ENCODE peak calls at places on chromosomes 5 and 9, in seven cellular contexts. J is HepG2, O is GM12891, X is SK-N-SH, B is K562, A is GM12878, D is H1. P is an unnamed sample.

GRCh38 chr9:4741365-4742031 is 496 bp upstream of the AK3 start:
- DNase-seq in B (peak), D (peak), X (no peak), O (no peak), A (no peak), J (peak), P (peak)

GRCh38 chr5:59034498-59035186 is 451.8 kb downstream of the RAB3C start:
- DNase-seq in B (no peak), O (no peak), X (peak), A (no peak), D (no peak), J (no peak), P (no peak)

GRCh38 chr5:153707626-153708025 is 217.2 kb downstream of the GRIA1 start:
- DNase-seq in A (no peak), B (no peak), J (no peak), X (no peak), O (no peak), D (no peak), P (no peak)

GRCh38 chr5:134149571-134150303 is 27.0 kb downstream of the SKP1 start:
- DNase-seq in A (no peak), O (no peak), J (peak), D (no peak), B (no peak), X (no peak), P (no peak)

GRCh38 chr9:123324767-123325183 is 31.2 kb upstream of the CRB2 start:
- DNase-seq in A (no peak), J (peak), D (no peak), B (no peak), X (no peak), O (no peak), P (no peak)

GRCh38 chr9:121956808-121957207 is 136.3 kb downstream of the TTLL11 start:
- DNase-seq in B (no peak), D (no peak), X (no peak), O (no peak), A (no peak), J (no peak), P (no peak)

GRCh38 chr5:177501874-177502678 is 4.7 kb upstream of the PDLIM7 start:
- DNase-seq in X (no peak), O (no peak), D (no peak), B (no peak), A (peak), J (no peak), P (no peak)

GRCh38 chr5:57989378-57989777 is 470.5 kb downstream of the PLK2 start:
- DNase-seq in O (no peak), J (no peak), D (no peak), X (no peak), A (no peak), B (no peak), P (no peak)

GRCh38 chr5:96214442-96215197 is 218.4 kb downstream of the PCSK1 start:
- DNase-seq in O (no peak), D (no peak), J (peak), B (no peak), A (no peak), X (no peak), P (no peak)

GRCh38 chr5:68428232-68428811 is 212.8 kb downstream of the PIK3R1 start:
- DNase-seq in J (no peak), B (peak), A (no peak), X (no peak), O (no peak), D (no peak), P (no peak)

GRCh38 chr5:13477118-13477737 is 467.3 kb downstream of the DNAH5 start:
- DNase-seq in D (no peak), X (no peak), J (no peak), B (no peak), A (no peak), O (no peak), P (no peak)

DNA sequence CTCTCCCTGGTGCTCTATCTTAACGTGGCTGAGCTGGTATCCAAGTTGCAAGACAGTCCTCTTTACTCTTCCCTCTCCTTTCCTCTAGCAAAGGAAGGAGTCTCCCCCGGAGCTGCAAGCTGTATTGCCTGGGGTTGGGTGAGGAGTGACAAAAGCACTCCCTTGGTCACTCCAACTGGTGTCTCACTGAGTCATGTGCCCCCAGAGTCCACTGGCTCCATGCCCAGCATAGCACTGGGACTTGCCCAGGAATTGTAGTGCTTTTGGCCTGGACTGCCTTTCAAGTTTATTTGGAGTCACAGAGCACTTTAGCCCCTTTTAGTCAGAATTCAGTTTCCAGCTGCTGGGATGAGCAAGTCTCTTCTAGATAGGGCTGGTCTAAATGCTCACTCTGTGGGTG is 82.6 kb upstream of the FST start:
- DNase-seq in O (no peak), X (no peak), J (no peak), B (no peak), D (no peak), A (no peak), P (no peak)
- TF ChIP-seq TAF1 in O (no peak), X (no peak), J (no peak), B (no peak), D (no peak), A (no peak), P (no peak)

GRCh38 chr5:124057161-124057814 is 545.3 kb downstream of the CSNK1G3 start:
- DNase-seq in J (no peak), B (no peak), A (peak), D (no peak), X (no peak), O (no peak), P (no peak)
- TF ChIP-seq POLR2AphosphoS5 in J (no peak), B (no peak), A (no peak), D (no peak), X (peak), O (no peak), P (no peak)

GRCh38 chr9:86600291-86600690 is 246.1 kb upstream of the TUT7 start:
- DNase-seq in X (no peak), O (no peak), A (no peak), D (no peak), B (no peak), J (no peak), P (no peak)
- TF ChIP-seq TAF1 in X (no peak), O (no peak), A (no peak), D (no peak), B (no peak), J (no peak), P (no peak)

DNA sequence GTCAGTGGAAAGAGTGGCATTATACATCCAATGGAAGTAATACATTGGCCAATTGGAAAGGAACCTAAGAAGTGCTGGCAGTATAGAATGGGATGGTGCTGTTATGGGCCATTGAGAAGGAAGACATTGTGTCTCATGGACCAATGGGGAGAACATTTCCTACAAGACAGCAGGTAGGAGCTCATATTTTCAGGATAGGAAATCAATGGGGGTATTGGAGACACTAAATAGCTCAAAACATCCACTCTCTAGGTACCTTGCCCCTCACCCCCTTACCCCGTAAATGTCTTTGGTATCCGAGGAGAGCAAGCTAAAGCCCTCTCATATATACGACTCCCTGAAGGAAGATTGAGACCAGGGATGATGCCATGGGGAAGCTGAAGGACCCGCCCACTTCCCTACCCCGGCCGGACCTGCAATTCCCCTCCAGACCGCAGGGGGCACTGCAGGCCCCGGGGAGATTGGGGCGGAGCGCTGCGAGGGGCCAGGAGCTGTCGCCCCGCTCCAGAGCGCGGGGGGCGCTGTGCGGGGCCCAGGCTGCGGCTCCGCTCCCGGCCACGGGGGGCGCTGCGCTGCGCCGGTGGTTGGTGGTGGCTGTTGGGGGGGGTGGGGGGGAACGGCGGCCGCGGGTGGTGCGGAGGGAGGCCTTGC is at the start of gene KDM3B:
- DNase-seq in O (peak), A (peak), J (peak), X (peak), B (peak), D (peak), P (peak)
- TF ChIP-seq POLR2AphosphoS5 in O (no peak), A (no peak), J (no peak), X (peak), B (no peak), D (peak), P (no peak)

GRCh38 chr5:139419793-139420192 is 15.9 kb upstream of the SPATA24 start:
- DNase-seq in D (no peak), O (no peak), X (no peak), J (no peak), A (no peak), B (no peak), P (no peak)
- TF ChIP-seq TAF1 in D (no peak), O (no peak), X (no peak), J (no peak), A (no peak), B (no peak), P (no peak)

DNA sequence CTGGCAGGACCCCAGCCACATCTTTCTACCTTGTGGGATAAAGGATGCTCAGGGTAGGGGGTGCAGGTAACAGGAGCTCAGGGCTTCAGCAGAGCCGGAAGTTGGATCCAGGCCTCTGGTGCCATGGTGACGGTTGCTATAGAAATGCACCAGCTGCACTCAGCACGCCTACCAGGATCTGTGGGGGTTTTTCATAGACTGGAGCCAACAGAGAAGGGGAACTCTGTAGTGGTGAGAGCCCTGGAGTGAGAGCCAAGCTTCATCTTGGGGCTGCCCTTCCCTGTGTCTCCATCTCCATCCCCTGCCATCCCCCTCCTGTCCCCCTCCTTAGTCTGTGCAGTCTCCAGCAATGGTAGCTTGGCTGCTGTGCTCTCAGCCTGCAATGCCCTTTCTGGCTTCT is 27.5 kb upstream of the BOD1 start:
- DNase-seq in B (no peak), J (no peak), X (peak), O (peak), A (peak), D (peak), P (peak)
- TF ChIP-seq POLR2AphosphoS5 in B (no peak), J (no peak), X (no peak), O (no peak), A (no peak), D (no peak), P (no peak)

GRCh38 chr9:134592819-134593200 is 48.8 kb upstream of the COL5A1 start:
- DNase-seq in B (no peak), A (no peak), X (no peak), D (no peak), O (no peak), J (no peak), P (no peak)

GRCh38 chr9:134594376-134594941 is 47.1 kb upstream of the COL5A1 start:
- DNase-seq in O (no peak), A (no peak), J (no peak), X (no peak), B (no peak), D (no peak), P (no peak)

GRCh38 chr9:134593286-134593685 is 48.3 kb upstream of the COL5A1 start:
- DNase-seq in A (no peak), J (no peak), B (no peak), O (no peak), X (no peak), D (no peak), P (no peak)

GRCh38 chr9:134595014-134595413 is 46.6 kb upstream of the COL5A1 start:
- DNase-seq in O (no peak), A (no peak), D (no peak), J (no peak), B (no peak), X (no peak), P (no peak)

GRCh38 chr9:134593756-134594375 is 47.7 kb upstream of the COL5A1 start:
- DNase-seq in J (no peak), X (no peak), A (no peak), O (no peak), B (no peak), D (no peak), P (no peak)
- TF ChIP-seq TAF1 in J (no peak), X (no peak), A (no peak), O (no peak), B (no peak), D (no peak), P (no peak)

DNA sequence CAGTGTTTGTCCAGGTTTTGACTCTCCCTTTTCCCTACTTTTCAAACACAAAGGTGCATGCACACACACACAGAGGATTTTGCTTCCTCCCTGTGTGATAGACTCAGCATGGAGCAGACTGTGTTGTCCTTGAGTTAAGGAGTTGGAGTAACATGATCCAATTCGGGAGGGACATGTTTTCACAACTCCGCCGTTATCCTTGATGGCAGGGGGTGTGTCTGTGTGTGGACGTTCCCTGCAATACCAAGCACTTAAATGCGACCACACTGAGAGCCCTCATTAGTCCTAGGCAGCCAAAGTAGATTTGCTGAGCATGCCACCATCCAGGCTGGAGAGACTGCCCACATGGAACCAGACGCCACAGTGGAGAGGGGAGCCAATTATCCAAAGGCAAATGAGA is 140.0 kb downstream of the DOCK2 start:
- DNase-seq in B (no peak), A (no peak), O (no peak), J (no peak), D (no peak), X (no peak), P (no peak)
- TF ChIP-seq POLR2AphosphoS5 in B (no peak), A (no peak), O (no peak), J (no peak), D (no peak), X (no peak), P (no peak)

DNA sequence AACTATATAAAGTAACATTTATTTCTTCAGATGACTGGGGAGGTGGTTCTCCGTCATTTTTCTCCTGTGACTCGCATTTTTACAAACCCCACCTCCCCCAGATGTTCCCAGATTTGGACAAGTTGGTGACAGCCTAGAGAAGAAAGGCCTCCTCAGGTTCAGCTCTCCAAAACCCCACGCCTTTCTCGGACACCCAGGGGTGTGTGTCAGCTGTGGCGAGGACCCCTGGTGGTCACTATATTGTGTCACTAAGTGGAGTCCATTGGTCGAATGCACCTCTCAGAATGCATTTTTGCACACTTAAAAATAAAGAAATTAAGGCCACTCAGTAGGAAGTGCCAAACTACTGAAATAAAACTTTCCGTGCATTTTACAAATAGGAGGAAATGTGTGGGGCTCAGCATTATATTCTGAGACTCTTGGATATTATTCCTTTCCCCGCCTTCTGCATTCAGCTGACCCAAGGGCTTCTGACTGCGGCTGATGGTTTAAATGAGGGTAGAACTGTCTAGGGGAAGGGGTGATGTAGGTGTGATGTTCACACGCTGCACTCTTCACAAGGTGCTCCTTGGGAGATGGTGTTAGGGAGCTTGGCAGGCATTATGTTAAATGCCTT is 47.6 kb downstream of the ACO1 start:
- DNase-seq in X (peak), O (no peak), A (no peak), D (peak), J (peak), B (peak), P (no peak)
- TF ChIP-seq TAF1 in X (no peak), O (no peak), A (no peak), D (no peak), J (no peak), B (no peak), P (no peak)

GRCh38 chr9:84266087-84266561 is 74.4 kb downstream of the SLC28A3 start:
- DNase-seq in A (no peak), O (no peak), D (no peak), B (no peak), X (no peak), J (peak), P (no peak)

GRCh38 chr9:84271887-84272556 is 68.5 kb downstream of the SLC28A3 start:
- DNase-seq in J (no peak), D (no peak), A (no peak), B (no peak), O (no peak), X (no peak), P (no peak)

GRCh38 chr9:84276741-84277140 is 63.8 kb downstream of the SLC28A3 start:
- DNase-seq in B (no peak), A (no peak), J (no peak), D (no peak), X (no peak), O (no peak), P (no peak)

GRCh38 chr9:84271004-84271886 is 69.3 kb downstream of the SLC28A3 start:
- DNase-seq in A (no peak), B (no peak), O (no peak), X (peak), D (peak), J (no peak), P (no peak)
- TF ChIP-seq POLR2AphosphoS5 in A (no peak), B (no peak), O (no peak), X (no peak), D (no peak), J (no peak), P (no peak)

P was measured in GM12892.